ENCODE peak calls at places on chromosomes 16 and 17, in seven cellular contexts. H, U, P, M, Q, Z and X are unnamed samples.

GRCh38 chr16:57567691-57568090 is 25.2 kb downstream of the ADGRG5 start:
- DNase-seq in M (no peak), P (no peak), U (no peak), H (no peak), Z (no peak), Q (no peak), X (no peak)

GRCh38 chr17:76471498-76472257 is 4.3 kb downstream of the AANAT start:
- DNase-seq in M (no peak), H (no peak), Z (no peak), U (no peak), P (no peak), Q (no peak), X (no peak)

GRCh38 chr16:7227193-7227825 is 105.3 kb upstream of the RBFOX1 start:
- DNase-seq in U (no peak), Z (peak), H (no peak), M (no peak), Q (no peak), P (no peak), X (no peak)

GRCh38 chr17:76789235-76789788 is 51.4 kb downstream of the MFSD11 start:
- DNase-seq in P (no peak), U (no peak), M (no peak), Z (peak), Q (no peak), H (no peak), X (no peak)

GRCh38 chr17:83083368-83084201 is 4.2 kb downstream of the METRNL start:
- DNase-seq in Q (no peak), P (peak), H (peak), Z (peak), M (peak), U (peak), X (peak)

GRCh38 chr17:74380086-74380958 is 13.0 kb downstream of the GPR142 start:
- DNase-seq in Q (no peak), P (no peak), U (peak), Z (peak), M (no peak), H (no peak), X (no peak)

GRCh38 chr16:27572711-27573110 is 22.8 kb downstream of the KATNIP start:
- DNase-seq in Z (no peak), P (no peak), H (peak), U (no peak), Q (no peak), M (no peak), X (peak)

GRCh38 chr17:16158721-16159120 is 56.6 kb downstream of the NCOR1 start:
- DNase-seq in Q (no peak), P (no peak), H (no peak), Z (peak), M (no peak), U (no peak), X (peak)

GRCh38 chr17:21510686-21511367 is 134.7 kb downstream of the KCNJ12 start:
- DNase-seq in Z (no peak), M (no peak), Q (no peak), H (no peak), P (peak), U (no peak), X (no peak)

GRCh38 chr17:76468634-76469010 is 1.2 kb downstream of the AANAT start:
- DNase-seq in U (no peak), H (no peak), M (no peak), Q (no peak), Z (no peak), P (no peak), X (no peak)

GRCh38 chr17:17693253-17693954 is 12.1 kb downstream of the RAI1 start:
- DNase-seq in H (no peak), M (no peak), P (no peak), Q (no peak), U (peak), Z (peak), X (no peak)

GRCh38 chr16:78469787-78470186 is 370.3 kb downstream of the WWOX start:
- DNase-seq in P (no peak), Q (no peak), U (no peak), Z (no peak), H (no peak), M (no peak), X (no peak)

GRCh38 chr17:1709971-1710806 is at the start of gene TLCD2:
- DNase-seq in U (peak), H (peak), P (peak), M (peak), Q (peak), Z (peak), X (peak)

GRCh38 chr17:82277851-82278250 is 4.4 kb upstream of the CSNK1D start:
- DNase-seq in M (no peak), H (no peak), P (no peak), U (no peak), Q (no peak), Z (no peak), X (no peak)

GRCh38 chr16:27145630-27146029 is 57.7 kb upstream of the KDM8 start:
- DNase-seq in P (no peak), Q (no peak), H (no peak), M (no peak), U (no peak), Z (no peak), X (no peak)

GRCh38 chr17:61248399-61248798 is 151.2 kb upstream of the TBX2 start:
- DNase-seq in M (no peak), P (no peak), Z (peak), Q (no peak), H (peak), U (no peak), X (peak)

GRCh38 chr17:51995797-51996403 is 162.6 kb downstream of the CA10 start:
- DNase-seq in Z (no peak), H (no peak), P (no peak), Q (no peak), U (no peak), M (no peak), X (no peak)

GRCh38 chr17:29170682-29171081 is 9.5 kb downstream of the MYO18A start:
- DNase-seq in Z (no peak), Q (no peak), P (no peak), U (no peak), H (no peak), M (no peak), X (no peak)

GRCh38 chr16:58516768-58517107 is 1.4 kb downstream of the SETD6 start:
- DNase-seq in U (no peak), Z (no peak), M (no peak), P (no peak), Q (no peak), H (no peak), X (no peak)

GRCh38 chr17:57357830-57358426 is 101.6 kb downstream of the MSI2 start:
- DNase-seq in U (peak), Z (no peak), M (no peak), H (no peak), P (no peak), Q (no peak), X (no peak)

GRCh38 chr16:80167657-80168056 is 373.1 kb upstream of the DYNLRB2 start:
- DNase-seq in U (no peak), H (no peak), Q (no peak), M (no peak), Z (no peak), P (no peak), X (no peak)

GRCh38 chr16:6146874-6147425 is 1049.4 kb upstream of the EEF2KMT start:
- DNase-seq in M (no peak), H (no peak), Z (no peak), Q (no peak), U (no peak), P (no peak), X (no peak)

GRCh38 chr16:11497329-11497805 is 89.4 kb downstream of the LITAF start:
- DNase-seq in Q (peak), H (peak), U (peak), M (peak), Z (peak), P (peak), X (peak)

GRCh38 chr16:7268182-7268581 is 64.5 kb upstream of the RBFOX1 start:
- DNase-seq in H (no peak), Z (peak), Q (peak), P (no peak), U (no peak), M (no peak), X (no peak)

GRCh38 chr17:58818654-58819053 is 63.0 kb downstream of the PPM1E start:
- DNase-seq in M (no peak), H (no peak), Z (no peak), U (no peak), P (no peak), Q (no peak), X (no peak)

GRCh38 chr17:27677191-27677590 is 46.2 kb downstream of the LGALS9 start:
- DNase-seq in Q (no peak), U (no peak), M (no peak), Z (no peak), P (no peak), H (no peak), X (no peak)

GRCh38 chr17:79017546-79017945 is 6.4 kb upstream of the C1QTNF1 start:
- DNase-seq in P (no peak), M (no peak), U (peak), H (no peak), Q (no peak), Z (no peak), X (no peak)

GRCh38 chr16:27240948-27241531 is 27.5 kb downstream of the NSMCE1 start:
- DNase-seq in Z (no peak), P (peak), M (no peak), U (peak), H (peak), Q (no peak), X (peak)

GRCh38 chr17:69492410-69493071 is 78.0 kb downstream of the MAP2K6 start:
- DNase-seq in P (no peak), Q (no peak), H (peak), M (no peak), U (peak), Z (peak), X (peak)

GRCh38 chr17:69489303-69489702 is 74.8 kb downstream of the MAP2K6 start:
- DNase-seq in H (no peak), Z (no peak), Q (no peak), P (no peak), U (no peak), M (no peak), X (no peak)

GRCh38 chr17:69485901-69486643 is 71.6 kb downstream of the MAP2K6 start:
- DNase-seq in H (peak), U (no peak), M (no peak), Q (no peak), Z (no peak), P (no peak), X (no peak)

GRCh38 chr17:69485126-69485724 is 70.7 kb downstream of the MAP2K6 start:
- DNase-seq in H (no peak), Q (no peak), P (no peak), Z (no peak), U (no peak), M (no peak), X (no peak)

DNA sequence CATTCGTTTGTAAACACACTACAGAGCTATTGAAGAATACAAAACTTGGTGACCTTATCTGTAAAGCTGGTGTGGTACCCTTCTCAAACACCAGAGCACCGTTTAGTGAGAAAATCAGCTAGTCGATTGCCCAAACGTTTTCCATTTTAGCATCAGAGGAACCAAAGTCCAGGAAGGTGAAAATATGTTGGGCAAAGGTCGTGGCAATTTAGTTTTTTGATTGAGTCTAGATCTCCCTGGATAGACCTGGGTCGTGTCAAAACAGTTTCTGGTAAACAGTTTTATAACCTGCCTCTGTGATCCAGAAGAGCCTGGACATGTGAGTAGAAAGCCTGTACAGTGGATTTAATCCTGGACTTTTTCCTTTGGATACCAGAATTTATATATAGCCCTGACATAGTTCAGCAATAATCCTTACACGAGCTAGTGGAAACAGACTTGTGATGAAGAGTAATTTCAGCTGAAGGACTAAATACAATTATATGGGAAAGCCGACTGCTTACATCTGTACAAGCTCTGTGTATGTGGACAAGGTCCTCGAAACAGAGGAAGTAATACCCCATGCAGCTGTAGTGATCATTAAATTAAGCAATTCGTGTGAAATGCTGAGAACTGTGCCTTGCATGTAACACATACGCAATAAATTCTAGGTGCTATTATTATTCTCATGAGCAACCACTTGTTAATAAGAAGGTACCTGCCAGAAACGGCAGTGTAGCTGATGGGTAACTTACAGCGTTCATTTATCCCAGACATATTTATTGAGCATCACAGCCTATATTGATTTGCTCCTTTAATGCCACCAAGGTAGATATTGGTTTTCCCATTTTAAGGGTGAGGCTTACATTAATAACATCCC is 72.5 kb downstream of the MAP2K6 start:
- DNase-seq in Q (no peak), U (no peak), H (no peak), P (no peak), Z (no peak), M (no peak), X (no peak)
- TF ChIP-seq CTCF in Q (no peak), U (no peak), H (no peak), P (no peak), Z (no peak), M (no peak), X (no peak)

GRCh38 chr17:14207791-14208190 is 28.9 kb downstream of the CDRT15 start:
- DNase-seq in M (no peak), Z (no peak), U (no peak), Q (no peak), H (no peak), P (no peak), X (no peak)
- H3K4me3 ChIP-seq in M (no peak), Z (no peak), U (no peak), Q (no peak), H (no peak), P (no peak), X (no peak)

DNA sequence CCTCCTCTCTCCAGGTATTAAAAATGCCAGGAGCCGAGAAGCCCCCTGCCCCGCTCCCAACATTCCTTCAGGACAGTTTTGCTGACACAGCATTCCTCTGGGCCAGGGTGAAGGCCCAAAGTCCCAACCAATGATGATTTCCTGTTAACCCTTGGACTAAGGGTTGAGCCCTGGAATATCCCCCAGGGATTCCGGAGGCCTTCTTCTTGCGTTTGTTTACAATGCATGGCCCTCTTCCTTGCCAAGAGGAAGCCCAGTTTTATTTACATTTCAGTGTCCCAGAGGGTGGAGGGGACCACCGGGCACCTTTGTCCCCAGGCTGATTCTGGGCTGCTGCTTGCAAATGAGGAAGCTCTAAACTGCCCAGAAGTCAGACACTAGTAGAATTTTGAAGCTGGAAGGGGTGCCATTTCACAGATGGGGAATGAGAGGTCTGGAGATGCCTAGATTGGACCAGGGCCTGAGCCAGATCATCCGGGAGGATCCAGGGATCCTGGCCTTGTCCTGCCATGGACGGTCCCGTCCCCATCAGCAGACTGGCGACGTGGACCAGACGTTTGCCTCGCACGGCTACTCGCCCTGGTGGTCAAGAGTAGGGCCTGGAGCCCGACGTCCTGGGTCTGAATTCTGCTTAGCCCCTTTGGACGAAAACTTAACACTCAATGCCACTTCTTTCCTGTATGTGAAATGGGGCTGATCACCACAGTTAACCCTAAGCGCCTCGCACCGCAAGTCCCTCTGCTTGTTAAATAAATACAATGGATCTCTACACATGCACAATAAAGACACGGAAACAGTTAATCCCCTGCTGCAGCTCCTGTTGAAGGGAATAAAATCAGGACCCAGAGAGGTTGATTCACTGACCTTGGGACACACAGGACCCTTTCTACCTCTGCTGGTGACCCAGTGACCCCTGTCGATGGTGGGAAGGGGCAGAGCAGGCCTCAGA is 55.6 kb upstream of the CIBAR2 start:
- DNase-seq in U (peak), Z (peak), P (no peak), Q (no peak), M (no peak), H (no peak), X (no peak)
- TF ChIP-seq CTCF in U (no peak), Z (no peak), P (no peak), Q (no peak), M (no peak), H (no peak), X (no peak)

GRCh38 chr16:2842340-2843000 is 12.4 kb downstream of the ZG16B start:
- DNase-seq in P (no peak), U (no peak), M (no peak), H (no peak), Z (no peak), Q (peak), X (peak)
- H3K4me3 ChIP-seq in P (no peak), U (no peak), M (peak), H (peak), Z (no peak), Q (peak), X (no peak)